ENCODE peak calls at places on chromosomes 5 and 9, in eight cellular contexts. One of them, this sample, is unnamed. For H3K27me3, the result is how much of the 10 kb centered on the place peaks cover.

GRCh38 chr9:71604197-71605063 is 163.9 kb downstream of the CEMIP2 start:
- DNase-seq in AG04450: peak
- DNase-seq in psoas muscle: peak
- DNase-seq in pancreas: peak
- DNase-seq in Panc1: peak
- DNase-seq in CD4-positive, CD25-positive, alpha-beta regulatory T cell: peak
- DNase-seq in left lung: peak
- DNase-seq in CD4-positive, alpha-beta T cell: peak
- DNase-seq in this sample: peak

GRCh38 chr5:4584982-4585381 is 555.1 kb upstream of the ADAMTS16 start:
- DNase-seq in AG04450: no peak
- DNase-seq in psoas muscle: no peak
- DNase-seq in pancreas: no peak
- DNase-seq in Panc1: no peak
- DNase-seq in CD4-positive, CD25-positive, alpha-beta regulatory T cell: no peak
- DNase-seq in left lung: no peak
- DNase-seq in CD4-positive, alpha-beta T cell: no peak
- DNase-seq in this sample: no peak

GRCh38 chr9:7816021-7816420 is 16.4 kb upstream of the DMAC1 start:
- DNase-seq in AG04450: no peak
- DNase-seq in psoas muscle: no peak
- DNase-seq in pancreas: no peak
- DNase-seq in Panc1: no peak
- DNase-seq in CD4-positive, CD25-positive, alpha-beta regulatory T cell: no peak
- DNase-seq in left lung: no peak
- DNase-seq in CD4-positive, alpha-beta T cell: no peak
- DNase-seq in this sample: no peak

GRCh38 chr5:10452768-10453331 is 11.2 kb downstream of the ROPN1L start:
- DNase-seq in AG04450: peak
- DNase-seq in psoas muscle: no peak
- DNase-seq in pancreas: no peak
- DNase-seq in Panc1: peak
- DNase-seq in CD4-positive, CD25-positive, alpha-beta regulatory T cell: peak
- DNase-seq in left lung: no peak
- DNase-seq in CD4-positive, alpha-beta T cell: no peak
- DNase-seq in this sample: no peak

GRCh38 chr9:99299214-99300102 is 77.4 kb downstream of the SEC61B start:
- DNase-seq in AG04450: peak
- DNase-seq in psoas muscle: no peak
- DNase-seq in pancreas: no peak
- DNase-seq in Panc1: no peak
- DNase-seq in CD4-positive, CD25-positive, alpha-beta regulatory T cell: no peak
- DNase-seq in left lung: no peak
- DNase-seq in CD4-positive, alpha-beta T cell: no peak
- DNase-seq in this sample: no peak

GRCh38 chr9:114098660-114099522 is at the start of gene KIF12:
- DNase-seq in AG04450: no peak
- DNase-seq in psoas muscle: peak
- DNase-seq in pancreas: peak
- DNase-seq in Panc1: no peak
- DNase-seq in CD4-positive, CD25-positive, alpha-beta regulatory T cell: no peak
- DNase-seq in left lung: peak
- DNase-seq in CD4-positive, alpha-beta T cell: no peak
- DNase-seq in this sample: peak

GRCh38 chr5:72452515-72453259 is 54.5 kb downstream of the ZNF366 start:
- DNase-seq in AG04450: peak
- DNase-seq in psoas muscle: peak
- DNase-seq in pancreas: peak
- DNase-seq in Panc1: no peak
- DNase-seq in CD4-positive, CD25-positive, alpha-beta regulatory T cell: no peak
- DNase-seq in left lung: no peak
- DNase-seq in CD4-positive, alpha-beta T cell: no peak
- DNase-seq in this sample: no peak

GRCh38 chr9:37406603-37407401 is 15.7 kb upstream of the GRHPR start:
- DNase-seq in AG04450: no peak
- DNase-seq in psoas muscle: no peak
- DNase-seq in pancreas: peak
- DNase-seq in Panc1: no peak
- DNase-seq in CD4-positive, CD25-positive, alpha-beta regulatory T cell: no peak
- DNase-seq in left lung: no peak
- DNase-seq in CD4-positive, alpha-beta T cell: no peak
- DNase-seq in this sample: no peak

GRCh38 chr5:132024117-132024435 is 12.6 kb upstream of the ACSL6 start:
- DNase-seq in AG04450: no peak
- DNase-seq in psoas muscle: peak
- DNase-seq in pancreas: no peak
- DNase-seq in Panc1: no peak
- DNase-seq in CD4-positive, CD25-positive, alpha-beta regulatory T cell: no peak
- DNase-seq in left lung: no peak
- DNase-seq in CD4-positive, alpha-beta T cell: no peak
- DNase-seq in this sample: no peak

GRCh38 chr5:141958773-141959172 is 771 bp upstream of the PCDH12 start:
- DNase-seq in AG04450: no peak
- DNase-seq in psoas muscle: peak
- DNase-seq in pancreas: no peak
- DNase-seq in Panc1: no peak
- DNase-seq in CD4-positive, CD25-positive, alpha-beta regulatory T cell: no peak
- DNase-seq in left lung: no peak
- DNase-seq in CD4-positive, alpha-beta T cell: no peak
- DNase-seq in this sample: no peak

GRCh38 chr5:6676702-6677101 is 36.5 kb upstream of the TENT4A start:
- DNase-seq in AG04450: no peak
- DNase-seq in psoas muscle: no peak
- DNase-seq in pancreas: no peak
- DNase-seq in Panc1: no peak
- DNase-seq in CD4-positive, CD25-positive, alpha-beta regulatory T cell: no peak
- DNase-seq in left lung: no peak
- DNase-seq in CD4-positive, alpha-beta T cell: no peak
- DNase-seq in this sample: no peak

GRCh38 chr9:6655036-6655435 is 9.5 kb upstream of the GLDC start:
- DNase-seq in AG04450: no peak
- DNase-seq in psoas muscle: no peak
- DNase-seq in pancreas: no peak
- DNase-seq in Panc1: no peak
- DNase-seq in CD4-positive, CD25-positive, alpha-beta regulatory T cell: no peak
- DNase-seq in left lung: no peak
- DNase-seq in CD4-positive, alpha-beta T cell: no peak
- DNase-seq in this sample: no peak

GRCh38 chr5:16934669-16935068 is 1.4 kb downstream of the MYO10 start:
- DNase-seq in AG04450: no peak
- DNase-seq in psoas muscle: no peak
- DNase-seq in pancreas: no peak
- DNase-seq in Panc1: no peak
- DNase-seq in CD4-positive, CD25-positive, alpha-beta regulatory T cell: no peak
- DNase-seq in left lung: no peak
- DNase-seq in CD4-positive, alpha-beta T cell: no peak
- DNase-seq in this sample: no peak

GRCh38 chr5:160805376-160805775 is 46.6 kb downstream of the ATP10B start:
- DNase-seq in AG04450: no peak
- DNase-seq in psoas muscle: no peak
- DNase-seq in pancreas: no peak
- DNase-seq in Panc1: no peak
- DNase-seq in CD4-positive, CD25-positive, alpha-beta regulatory T cell: no peak
- DNase-seq in left lung: no peak
- DNase-seq in CD4-positive, alpha-beta T cell: no peak
- DNase-seq in this sample: no peak

DNA sequence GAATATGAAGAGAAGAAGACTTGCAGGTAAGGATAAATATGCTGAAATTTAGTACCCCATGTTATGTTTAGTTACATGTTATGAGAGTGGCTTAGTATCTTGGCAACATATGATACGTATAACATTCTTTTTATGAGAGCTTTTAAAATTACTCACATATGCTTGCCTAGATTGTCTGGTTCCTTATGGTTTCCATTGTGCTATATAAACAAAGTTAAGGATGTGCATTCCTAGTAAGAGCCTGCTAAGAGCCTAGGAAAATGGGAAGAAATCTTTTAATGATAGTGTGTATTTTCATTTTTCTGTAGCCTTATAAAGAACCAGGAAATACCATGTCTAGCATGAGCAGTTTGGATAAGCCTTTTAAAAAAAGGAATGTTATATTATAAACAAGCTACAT is 112.0 kb upstream of the KCNN2 start:
- DNase-seq in AG04450: peak
- DNase-seq in psoas muscle: no peak
- DNase-seq in pancreas: no peak
- DNase-seq in Panc1: no peak
- DNase-seq in CD4-positive, CD25-positive, alpha-beta regulatory T cell: no peak
- DNase-seq in left lung: no peak
- DNase-seq in CD4-positive, alpha-beta T cell: no peak
- DNase-seq in this sample: no peak
- H3K27ac ChIP-seq in AG04450: peak
- H3K27ac ChIP-seq in psoas muscle: no peak
- H3K27ac ChIP-seq in pancreas: no peak
- H3K27ac ChIP-seq in Panc1: no peak
- H3K27ac ChIP-seq in CD4-positive, CD25-positive, alpha-beta regulatory T cell: no peak
- H3K27ac ChIP-seq in left lung: no peak
- H3K27ac ChIP-seq in CD4-positive, alpha-beta T cell: no peak
- H3K27ac ChIP-seq in this sample: no peak

DNA sequence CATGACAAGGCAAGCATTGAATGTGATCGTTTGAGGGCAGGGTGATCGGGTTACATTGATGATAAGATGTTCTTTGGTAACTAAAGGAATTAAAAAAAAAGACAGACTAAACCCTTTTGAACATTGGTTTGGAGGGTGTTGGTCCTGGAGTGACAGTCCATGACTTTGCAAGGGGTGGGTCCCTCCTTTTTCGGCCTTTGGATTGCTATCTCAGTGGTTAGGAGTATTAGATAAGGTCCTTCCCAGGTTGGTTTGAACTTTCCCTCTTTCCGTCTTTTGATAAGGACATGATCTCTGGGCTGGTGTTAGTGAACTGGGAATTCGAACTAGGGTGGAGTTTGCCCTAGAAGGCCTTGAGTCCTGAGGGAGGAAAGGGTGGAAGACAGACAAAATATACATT is 5.4 kb upstream of the ABO start:
- DNase-seq in AG04450: no peak
- DNase-seq in psoas muscle: no peak
- DNase-seq in pancreas: no peak
- DNase-seq in Panc1: no peak
- DNase-seq in CD4-positive, CD25-positive, alpha-beta regulatory T cell: no peak
- DNase-seq in left lung: no peak
- DNase-seq in CD4-positive, alpha-beta T cell: no peak
- DNase-seq in this sample: no peak
- H3K27me3 ChIP-seq in AG04450: under half
- H3K27me3 ChIP-seq in psoas muscle: under half
- H3K27me3 ChIP-seq in pancreas: under half
- H3K27me3 ChIP-seq in Panc1: under half
- H3K27me3 ChIP-seq in CD4-positive, CD25-positive, alpha-beta regulatory T cell: under half
- H3K27me3 ChIP-seq in left lung: under half
- H3K27me3 ChIP-seq in CD4-positive, alpha-beta T cell: under half
- H3K27me3 ChIP-seq in this sample: under half

DNA sequence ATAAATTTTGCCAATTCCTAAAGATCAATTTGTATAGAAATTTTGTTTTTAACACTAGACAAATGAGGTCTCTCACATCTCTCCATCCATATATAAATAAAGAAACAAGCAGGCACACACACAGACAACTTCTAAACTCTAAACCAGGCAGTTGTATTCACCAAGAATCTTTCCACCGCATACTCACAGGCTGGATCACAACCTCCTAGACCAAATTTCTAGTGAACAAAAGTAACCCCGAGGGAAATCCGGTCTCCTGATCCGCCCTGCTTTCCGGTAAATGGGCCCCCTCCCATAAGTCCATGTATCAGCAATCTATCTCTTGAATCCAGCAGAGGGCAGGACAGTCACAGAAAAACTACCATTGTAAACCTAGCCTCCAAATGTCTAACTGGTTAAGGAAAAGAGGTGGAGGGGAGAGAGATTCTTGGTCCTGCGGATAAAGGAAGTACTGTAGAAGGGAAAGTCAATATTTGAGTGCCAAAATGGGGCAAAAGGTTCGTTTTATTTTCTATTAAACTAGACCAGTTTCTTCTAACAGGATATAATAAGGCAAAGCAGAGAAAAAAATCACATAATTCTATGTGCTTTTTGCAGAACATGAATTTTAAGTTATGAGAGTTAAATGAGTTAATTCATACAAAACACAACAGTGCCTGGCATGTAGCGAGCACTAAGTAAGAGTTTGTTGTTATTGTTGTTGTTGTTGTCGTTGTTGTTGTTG is 4.8 kb upstream of the SMU1 start:
- DNase-seq in AG04450: peak
- DNase-seq in psoas muscle: no peak
- DNase-seq in pancreas: peak
- DNase-seq in Panc1: peak
- DNase-seq in CD4-positive, CD25-positive, alpha-beta regulatory T cell: peak
- DNase-seq in left lung: no peak
- DNase-seq in CD4-positive, alpha-beta T cell: peak
- DNase-seq in this sample: no peak
- H3K27ac ChIP-seq in AG04450: no peak
- H3K27ac ChIP-seq in psoas muscle: peak
- H3K27ac ChIP-seq in pancreas: no peak
- H3K27ac ChIP-seq in Panc1: peak
- H3K27ac ChIP-seq in CD4-positive, CD25-positive, alpha-beta regulatory T cell: peak
- H3K27ac ChIP-seq in left lung: peak
- H3K27ac ChIP-seq in CD4-positive, alpha-beta T cell: no peak
- H3K27ac ChIP-seq in this sample: peak

GRCh38 chr5:176844281-176844680 is 33.9 kb downstream of the UNC5A start:
- DNase-seq in AG04450: no peak
- DNase-seq in psoas muscle: no peak
- DNase-seq in pancreas: no peak
- DNase-seq in Panc1: no peak
- DNase-seq in CD4-positive, CD25-positive, alpha-beta regulatory T cell: no peak
- DNase-seq in left lung: peak
- DNase-seq in CD4-positive, alpha-beta T cell: no peak
- DNase-seq in this sample: no peak

GRCh38 chr5:176844706-176845391 is 34.5 kb downstream of the UNC5A start:
- DNase-seq in AG04450: no peak
- DNase-seq in psoas muscle: no peak
- DNase-seq in pancreas: no peak
- DNase-seq in Panc1: no peak
- DNase-seq in CD4-positive, CD25-positive, alpha-beta regulatory T cell: no peak
- DNase-seq in left lung: peak
- DNase-seq in CD4-positive, alpha-beta T cell: no peak
- DNase-seq in this sample: no peak

GRCh38 chr5:176843673-176844072 is 33.3 kb downstream of the UNC5A start:
- DNase-seq in AG04450: no peak
- DNase-seq in psoas muscle: no peak
- DNase-seq in pancreas: no peak
- DNase-seq in Panc1: no peak
- DNase-seq in CD4-positive, CD25-positive, alpha-beta regulatory T cell: no peak
- DNase-seq in left lung: peak
- DNase-seq in CD4-positive, alpha-beta T cell: no peak
- DNase-seq in this sample: no peak

GRCh38 chr5:176846335-176847140 is 36.2 kb downstream of the UNC5A start:
- DNase-seq in AG04450: no peak
- DNase-seq in psoas muscle: no peak
- DNase-seq in pancreas: no peak
- DNase-seq in Panc1: no peak
- DNase-seq in CD4-positive, CD25-positive, alpha-beta regulatory T cell: no peak
- DNase-seq in left lung: peak
- DNase-seq in CD4-positive, alpha-beta T cell: no peak
- DNase-seq in this sample: no peak

DNA sequence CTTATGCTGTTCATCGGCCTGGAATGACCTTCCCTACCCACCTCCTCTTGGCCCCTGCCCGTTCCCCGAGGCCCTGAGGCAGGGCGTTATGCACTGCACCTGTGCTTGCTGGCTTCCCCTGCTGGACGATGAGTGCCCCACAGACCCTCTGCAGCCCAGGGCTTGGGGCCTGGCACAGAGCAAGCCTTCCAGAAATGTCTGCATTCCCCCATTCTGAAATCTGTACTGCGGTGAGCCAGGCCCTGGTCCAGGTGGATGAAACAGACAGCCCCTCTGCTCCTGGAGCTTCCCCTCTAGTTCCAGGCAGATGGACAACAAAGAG is 35.0 kb downstream of the UNC5A start:
- DNase-seq in AG04450: no peak
- DNase-seq in psoas muscle: no peak
- DNase-seq in pancreas: no peak
- DNase-seq in Panc1: no peak
- DNase-seq in CD4-positive, CD25-positive, alpha-beta regulatory T cell: no peak
- DNase-seq in left lung: peak
- DNase-seq in CD4-positive, alpha-beta T cell: no peak
- DNase-seq in this sample: no peak
- H3K27me3 ChIP-seq in AG04450: under half
- H3K27me3 ChIP-seq in psoas muscle: under half
- H3K27me3 ChIP-seq in pancreas: under half
- H3K27me3 ChIP-seq in Panc1: under half
- H3K27me3 ChIP-seq in CD4-positive, CD25-positive, alpha-beta regulatory T cell: under half
- H3K27me3 ChIP-seq in left lung: half or more
- H3K27me3 ChIP-seq in CD4-positive, alpha-beta T cell: under half
- H3K27me3 ChIP-seq in this sample: half or more